ENCODE peak calls at places on chromosomes 6 and 20, in six cellular contexts. One of them, this sample, is unnamed.

GRCh38 chr6:56515081-56515905 is 127.4 kb downstream of the DST start:
- DNase-seq in breast epithelium: no peak
- DNase-seq in heart right ventricle: no peak
- DNase-seq in PC-9: no peak
- DNase-seq in HepG2: peak
- DNase-seq in pancreas: no peak
- DNase-seq in this sample: no peak

GRCh38 chr20:12090920-12091319 is 173.2 kb downstream of the BTBD3 start:
- DNase-seq in breast epithelium: no peak
- DNase-seq in heart right ventricle: no peak
- DNase-seq in pancreas: no peak
- DNase-seq in HepG2: no peak
- DNase-seq in PC-9: no peak
- DNase-seq in this sample: no peak

GRCh38 chr6:154511735-154512097 is 1.2 kb upstream of the CNKSR3 start:
- DNase-seq in PC-9: no peak
- DNase-seq in HepG2: no peak
- DNase-seq in breast epithelium: no peak
- DNase-seq in heart right ventricle: no peak
- DNase-seq in pancreas: no peak
- DNase-seq in this sample: no peak

GRCh38 chr6:99711925-99712324 is 105.3 kb downstream of the PRDM13 start:
- DNase-seq in pancreas: no peak
- DNase-seq in PC-9: no peak
- DNase-seq in heart right ventricle: no peak
- DNase-seq in HepG2: no peak
- DNase-seq in breast epithelium: no peak
- DNase-seq in this sample: no peak

GRCh38 chr20:32672315-32672981 is 1.3 kb downstream of the C20orf203 start:
- DNase-seq in PC-9: no peak
- DNase-seq in pancreas: no peak
- DNase-seq in heart right ventricle: no peak
- DNase-seq in breast epithelium: no peak
- DNase-seq in HepG2: no peak
- DNase-seq in this sample: no peak

GRCh38 chr6:122998403-122998965 is 2.4 kb downstream of the CLVS2 start:
- DNase-seq in pancreas: no peak
- DNase-seq in breast epithelium: no peak
- DNase-seq in heart right ventricle: no peak
- DNase-seq in HepG2: no peak
- DNase-seq in PC-9: no peak
- DNase-seq in this sample: no peak

GRCh38 chr6:154156135-154156948 is 117.3 kb downstream of the OPRM1 start:
- DNase-seq in PC-9: peak
- DNase-seq in heart right ventricle: no peak
- DNase-seq in breast epithelium: peak
- DNase-seq in HepG2: peak
- DNase-seq in pancreas: no peak
- DNase-seq in this sample: peak

GRCh38 chr6:130306377-130306776 is 59.4 kb upstream of the TMEM200A start:
- DNase-seq in pancreas: no peak
- DNase-seq in heart right ventricle: no peak
- DNase-seq in HepG2: no peak
- DNase-seq in PC-9: no peak
- DNase-seq in breast epithelium: no peak
- DNase-seq in this sample: no peak

GRCh38 chr6:105492706-105493673 is 90.1 kb upstream of the PREP start:
- DNase-seq in HepG2: no peak
- DNase-seq in breast epithelium: no peak
- DNase-seq in heart right ventricle: no peak
- DNase-seq in pancreas: no peak
- DNase-seq in PC-9: no peak
- DNase-seq in this sample: no peak

GRCh38 chr6:152310371-152310954 is 326.7 kb downstream of the SYNE1 start:
- DNase-seq in PC-9: no peak
- DNase-seq in breast epithelium: no peak
- DNase-seq in HepG2: no peak
- DNase-seq in pancreas: no peak
- DNase-seq in heart right ventricle: no peak
- DNase-seq in this sample: no peak

GRCh38 chr20:51636123-51636522 is 93.6 kb upstream of the NFATC2 start:
- DNase-seq in HepG2: no peak
- DNase-seq in PC-9: no peak
- DNase-seq in heart right ventricle: no peak
- DNase-seq in pancreas: no peak
- DNase-seq in breast epithelium: no peak
- DNase-seq in this sample: no peak

GRCh38 chr6:30793521-30794194 is 49.3 kb upstream of the IER3 start:
- DNase-seq in breast epithelium: no peak
- DNase-seq in pancreas: no peak
- DNase-seq in heart right ventricle: no peak
- DNase-seq in PC-9: no peak
- DNase-seq in HepG2: peak
- DNase-seq in this sample: no peak

GRCh38 chr20:32977281-32978008 is 26.8 kb downstream of the SUN5 start:
- DNase-seq in PC-9: no peak
- DNase-seq in pancreas: no peak
- DNase-seq in HepG2: no peak
- DNase-seq in heart right ventricle: no peak
- DNase-seq in breast epithelium: peak
- DNase-seq in this sample: no peak

GRCh38 chr20:45014671-45015415 is 48.5 kb downstream of the STK4 start:
- DNase-seq in pancreas: no peak
- DNase-seq in heart right ventricle: no peak
- DNase-seq in breast epithelium: no peak
- DNase-seq in HepG2: no peak
- DNase-seq in PC-9: peak
- DNase-seq in this sample: no peak

GRCh38 chr20:33650753-33651561 is 11.2 kb upstream of the C20orf144 start:
- DNase-seq in HepG2: no peak
- DNase-seq in heart right ventricle: no peak
- DNase-seq in breast epithelium: peak
- DNase-seq in PC-9: peak
- DNase-seq in pancreas: peak
- DNase-seq in this sample: no peak

GRCh38 chr20:43824699-43825402 is 89.8 kb upstream of the TOX2 start:
- DNase-seq in PC-9: peak
- DNase-seq in HepG2: peak
- DNase-seq in heart right ventricle: no peak
- DNase-seq in breast epithelium: no peak
- DNase-seq in pancreas: no peak
- DNase-seq in this sample: no peak

GRCh38 chr6:148857817-148858390 is 111.1 kb downstream of the UST start:
- DNase-seq in pancreas: no peak
- DNase-seq in heart right ventricle: no peak
- DNase-seq in HepG2: no peak
- DNase-seq in PC-9: peak
- DNase-seq in breast epithelium: no peak
- DNase-seq in this sample: no peak

GRCh38 chr20:43187476-43188233 is 2.1 kb downstream of the PTPRT start:
- DNase-seq in pancreas: peak
- DNase-seq in heart right ventricle: peak
- DNase-seq in breast epithelium: peak
- DNase-seq in PC-9: no peak
- DNase-seq in HepG2: peak
- DNase-seq in this sample: peak

GRCh38 chr20:20666359-20666758 is 46.1 kb downstream of the RALGAPA2 start:
- DNase-seq in heart right ventricle: no peak
- DNase-seq in PC-9: no peak
- DNase-seq in HepG2: no peak
- DNase-seq in pancreas: no peak
- DNase-seq in breast epithelium: no peak
- DNase-seq in this sample: peak

GRCh38 chr20:20665200-20665599 is 47.2 kb downstream of the RALGAPA2 start:
- DNase-seq in breast epithelium: no peak
- DNase-seq in HepG2: no peak
- DNase-seq in heart right ventricle: no peak
- DNase-seq in pancreas: no peak
- DNase-seq in PC-9: no peak
- DNase-seq in this sample: no peak

GRCh38 chr20:20663841-20664240 is 48.6 kb downstream of the RALGAPA2 start:
- DNase-seq in breast epithelium: no peak
- DNase-seq in HepG2: no peak
- DNase-seq in heart right ventricle: no peak
- DNase-seq in pancreas: no peak
- DNase-seq in PC-9: no peak
- DNase-seq in this sample: no peak

GRCh38 chr20:20665933-20666332 is 46.5 kb downstream of the RALGAPA2 start:
- DNase-seq in PC-9: no peak
- DNase-seq in heart right ventricle: no peak
- DNase-seq in breast epithelium: no peak
- DNase-seq in HepG2: no peak
- DNase-seq in pancreas: no peak
- DNase-seq in this sample: no peak

DNA sequence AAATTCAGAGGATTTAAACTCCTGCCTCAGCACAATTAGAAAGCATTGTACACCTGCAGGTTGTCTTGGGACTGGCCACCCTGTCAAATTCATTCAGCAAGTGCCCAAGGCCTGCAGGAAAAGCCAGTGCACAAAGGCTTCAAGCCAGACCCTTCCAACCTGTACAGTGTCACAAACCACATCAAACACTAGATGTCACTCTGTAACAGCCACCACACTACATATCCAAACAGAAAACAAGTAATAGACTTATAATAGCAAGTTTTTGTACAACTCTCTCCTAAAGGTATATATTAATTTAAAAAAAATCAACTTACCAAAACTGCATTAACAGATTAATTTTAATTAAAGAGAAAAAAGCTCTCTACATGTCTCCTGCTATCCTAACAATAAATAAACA is 47.6 kb downstream of the RALGAPA2 start:
- DNase-seq in breast epithelium: no peak
- DNase-seq in HepG2: peak
- DNase-seq in heart right ventricle: no peak
- DNase-seq in pancreas: no peak
- DNase-seq in PC-9: no peak
- DNase-seq in this sample: no peak
- TF ChIP-seq CTCF in breast epithelium: peak
- TF ChIP-seq CTCF in HepG2: peak
- TF ChIP-seq CTCF in heart right ventricle: peak
- TF ChIP-seq CTCF in pancreas: no peak
- TF ChIP-seq CTCF in PC-9: peak
- TF ChIP-seq CTCF in this sample: peak

DNA sequence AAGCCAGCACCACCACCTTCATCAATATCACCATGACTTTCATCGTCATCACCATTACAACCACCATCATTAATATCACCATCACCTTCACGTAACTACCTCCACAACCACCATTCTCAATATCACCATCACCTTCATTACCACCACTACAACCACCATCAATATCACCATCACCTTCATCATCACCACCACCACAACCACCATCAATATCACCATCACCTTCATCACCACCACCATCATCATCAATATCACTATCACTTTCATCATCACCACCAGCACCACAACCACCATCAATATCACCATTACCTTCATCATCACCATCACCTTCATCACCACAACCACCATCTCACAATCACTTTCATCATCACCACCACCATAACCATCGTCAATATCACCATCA is 225.3 kb upstream of the SULF2 start:
- DNase-seq in HepG2: no peak
- DNase-seq in pancreas: no peak
- DNase-seq in breast epithelium: no peak
- DNase-seq in heart right ventricle: no peak
- DNase-seq in PC-9: no peak
- DNase-seq in this sample: no peak
- H3K27ac ChIP-seq in HepG2: no peak
- H3K27ac ChIP-seq in pancreas: no peak
- H3K27ac ChIP-seq in breast epithelium: no peak
- H3K27ac ChIP-seq in heart right ventricle: no peak
- H3K27ac ChIP-seq in PC-9: no peak
- H3K27ac ChIP-seq in this sample: no peak

GRCh38 chr20:50043573-50044352 is 61.0 kb downstream of the SNAI1 start:
- DNase-seq in HepG2: no peak
- DNase-seq in heart right ventricle: no peak
- DNase-seq in breast epithelium: no peak
- DNase-seq in pancreas: no peak
- DNase-seq in PC-9: no peak
- DNase-seq in this sample: no peak
- TF ChIP-seq CTCF in HepG2: peak
- TF ChIP-seq CTCF in heart right ventricle: no peak
- TF ChIP-seq CTCF in breast epithelium: no peak
- TF ChIP-seq CTCF in pancreas: no peak
- TF ChIP-seq CTCF in PC-9: no peak
- TF ChIP-seq CTCF in this sample: no peak

GRCh38 chr20:38343107-38343797 is 3.0 kb upstream of the LBP start:
- DNase-seq in heart right ventricle: peak
- DNase-seq in breast epithelium: no peak
- DNase-seq in HepG2: peak
- DNase-seq in pancreas: no peak
- DNase-seq in PC-9: no peak
- DNase-seq in this sample: peak

GRCh38 chr20:38345643-38346042 is 639 bp upstream of the LBP start:
- DNase-seq in breast epithelium: no peak
- DNase-seq in HepG2: peak
- DNase-seq in heart right ventricle: no peak
- DNase-seq in PC-9: no peak
- DNase-seq in pancreas: no peak
- DNase-seq in this sample: no peak

GRCh38 chr20:38342716-38343106 is 3.6 kb upstream of the LBP start:
- DNase-seq in PC-9: no peak
- DNase-seq in heart right ventricle: no peak
- DNase-seq in HepG2: no peak
- DNase-seq in breast epithelium: no peak
- DNase-seq in pancreas: no peak
- DNase-seq in this sample: no peak

GRCh38 chr20:38342196-38342595 is 4.1 kb upstream of the LBP start:
- DNase-seq in PC-9: no peak
- DNase-seq in HepG2: no peak
- DNase-seq in pancreas: no peak
- DNase-seq in breast epithelium: no peak
- DNase-seq in heart right ventricle: no peak
- DNase-seq in this sample: no peak

DNA sequence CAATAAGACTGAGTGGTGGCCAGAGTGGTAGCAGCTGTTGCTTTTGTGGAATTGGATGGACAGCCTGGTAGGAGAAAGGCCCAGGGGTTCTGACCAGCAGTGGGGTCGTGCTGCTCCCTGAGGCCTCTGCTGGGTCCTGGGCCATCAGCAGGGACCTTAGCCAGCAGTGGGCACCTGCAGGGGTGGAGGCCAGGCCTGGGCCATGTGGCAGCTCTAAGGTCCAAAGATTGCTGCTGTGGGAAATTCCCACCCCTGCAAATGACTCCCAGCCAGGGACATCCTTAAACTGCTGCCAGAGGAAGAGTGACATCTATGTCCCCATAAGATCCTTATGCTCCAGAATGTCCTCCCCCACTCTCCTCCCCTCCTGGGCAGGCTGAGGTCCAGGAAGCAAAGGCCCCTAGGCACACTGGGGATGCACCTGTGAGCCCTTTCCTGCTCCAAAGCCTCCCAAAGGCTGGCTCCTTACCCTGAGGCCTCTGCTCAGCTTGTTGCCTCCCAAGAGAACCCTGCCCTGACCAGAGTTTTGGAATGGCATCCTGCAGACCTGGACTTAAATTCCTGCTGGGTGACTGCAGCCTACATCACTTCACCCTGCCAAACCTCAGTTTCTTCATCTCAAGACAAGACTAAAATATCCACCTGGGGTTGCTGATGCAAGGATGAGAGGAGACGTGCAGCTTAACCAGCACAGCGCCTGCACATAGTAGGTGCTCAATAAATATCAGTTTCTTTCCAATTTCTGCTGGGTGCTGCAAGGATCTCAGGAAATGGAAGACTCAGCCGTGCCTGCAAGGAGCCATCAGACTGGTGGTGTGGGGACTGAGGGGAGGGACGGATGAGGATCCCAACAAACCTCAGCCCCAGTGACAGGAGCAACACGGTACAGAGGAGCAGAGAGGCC is 2.2 kb upstream of the LBP start:
- DNase-seq in PC-9: no peak
- DNase-seq in breast epithelium: no peak
- DNase-seq in HepG2: no peak
- DNase-seq in pancreas: no peak
- DNase-seq in heart right ventricle: no peak
- DNase-seq in this sample: no peak
- H3K27ac ChIP-seq in PC-9: no peak
- H3K27ac ChIP-seq in breast epithelium: no peak
- H3K27ac ChIP-seq in HepG2: no peak
- H3K27ac ChIP-seq in pancreas: no peak
- H3K27ac ChIP-seq in heart right ventricle: no peak
- H3K27ac ChIP-seq in this sample: no peak

This sample was measured in lung.